ENCODE peak calls at places on chromosomes 3 and 15, in ten cellular contexts. Y, H, Q, W, J, E, Z, T, K and M are unnamed samples.

GRCh38 chr3:196111939-196112386 is 30.1 kb upstream of the TFRC start:
- DNase-seq in W (no peak), H (no peak), T (no peak), J (no peak), E (no peak), Y (no peak), K (no peak), Z (no peak), Q (no peak), M (no peak)

GRCh38 chr3:101676219-101676764 is 640 bp downstream of the ZBTB11 start:
- DNase-seq in E (peak; percentile 97), T (peak; percentile 86), Q (peak; percentile 87), Z (no peak), H (peak; percentile 88), W (peak; percentile 93), J (peak; percentile 84), Y (peak; percentile 93), K (peak; percentile 99), M (peak; percentile 95)

GRCh38 chr15:74506515-74506840 is 34.5 kb upstream of the ARID3B start:
- DNase-seq in Y (no peak), E (no peak), Z (no peak), T (no peak), K (no peak), J (no peak), Q (no peak), H (no peak), W (no peak), M (no peak)

GRCh38 chr3:195916291-195916690 is 7.9 kb upstream of the TNK2 start:
- DNase-seq in K (no peak), Q (no peak), J (no peak), H (no peak), W (no peak), Y (no peak), E (no peak), Z (no peak), T (no peak), M (no peak)

GRCh38 chr3:128383316-128384235 is 83.1 kb downstream of the DNAJB8 start:
- DNase-seq in E (peak; percentile 77), J (no peak), Z (peak; percentile 8), W (peak; percentile 70), Q (peak; percentile 37), Y (peak; percentile 86), H (peak; percentile 38), T (no peak), K (peak; percentile 92), M (no peak)

GRCh38 chr3:147881933-147882332 is 472.8 kb downstream of the ZIC1 start:
- DNase-seq in W (no peak), E (no peak), K (no peak), H (peak; percentile 15), T (no peak), Y (no peak), Z (no peak), J (no peak), Q (no peak), M (no peak)

GRCh38 chr3:51024121-51024520 is 349.4 kb downstream of the DOCK3 start:
- DNase-seq in H (no peak), E (no peak), Z (no peak), K (no peak), W (no peak), Y (no peak), J (no peak), Q (no peak), T (no peak), M (no peak)

GRCh38 chr15:88605507-88606436 is 15.4 kb upstream of the AEN start:
- DNase-seq in Y (peak; percentile 50), Q (no peak), T (no peak), E (no peak), H (no peak), W (peak; percentile 73), K (peak; percentile 86), Z (no peak), J (no peak), M (no peak)

GRCh38 chr3:78633626-78634025 is 1134.2 kb downstream of the ROBO1 start:
- DNase-seq in K (no peak), Y (no peak), J (no peak), E (no peak), Q (no peak), H (no peak), T (no peak), Z (no peak), W (no peak), M (no peak)

GRCh38 chr15:85000189-85000864 is 18.7 kb downstream of the PDE8A start:
- DNase-seq in E (no peak), T (no peak), J (no peak), Q (no peak), Z (no peak), H (no peak), W (no peak), K (no peak), Y (no peak), M (no peak)

GRCh38 chr15:33729648-33730047 is 238.6 kb upstream of the CHRM5 start:
- DNase-seq in Z (no peak), J (no peak), H (peak; percentile 6), Y (no peak), W (peak; percentile 8), K (no peak), E (no peak), Q (peak; percentile 7), T (no peak), M (no peak)

GRCh38 chr15:58415636-58416035 is 16.2 kb upstream of the LIPC start:
- DNase-seq in W (no peak), H (no peak), Q (no peak), Z (no peak), J (no peak), E (no peak), Y (no peak), K (no peak), T (no peak), M (no peak)

GRCh38 chr3:76756578-76756977 is 283.3 kb upstream of the ROBO2 start:
- DNase-seq in W (no peak), Q (no peak), E (no peak), K (no peak), Z (no peak), Y (peak; percentile 26), J (no peak), T (no peak), H (no peak), M (no peak)

DNA sequence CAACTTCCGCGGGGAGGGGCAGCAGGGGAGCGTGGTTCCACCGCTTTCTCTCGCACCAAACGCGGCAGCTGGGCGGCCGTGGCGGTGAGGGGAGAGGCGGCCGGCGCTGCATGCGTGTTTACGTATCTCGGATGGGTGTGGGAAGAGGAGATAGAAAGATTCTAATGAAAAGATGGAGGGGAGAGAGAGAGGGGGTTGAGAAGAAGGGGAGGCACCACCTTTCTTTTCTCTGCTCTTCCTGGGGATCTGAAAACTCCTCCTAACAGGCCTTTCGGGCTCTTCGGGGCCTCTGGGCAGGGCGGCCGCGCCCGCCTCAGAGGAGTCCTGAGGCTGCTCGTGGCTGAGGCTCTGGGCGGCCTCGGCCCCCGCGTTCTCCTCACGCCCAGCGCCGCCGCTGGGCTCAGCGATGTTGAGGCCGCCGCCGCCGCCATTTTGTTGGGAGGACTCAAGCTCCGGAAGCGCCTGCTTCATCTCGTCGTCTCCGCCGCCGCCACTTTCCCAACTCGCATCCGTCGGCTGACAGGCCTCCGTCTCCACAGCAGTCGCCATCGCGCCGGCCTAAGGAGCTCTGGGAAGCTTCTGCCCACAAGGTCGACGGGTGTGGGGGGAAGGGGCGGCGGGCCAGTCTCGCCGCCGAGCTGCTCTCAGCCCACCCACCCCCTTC is 475 bp downstream of the TASOR start:
- DNase-seq in T (peak; percentile 40), Y (peak; percentile 74), J (peak; percentile 31), K (peak; percentile 95), E (peak; percentile 88), H (no peak), W (peak; percentile 77), Z (no peak), Q (peak; percentile 59), M (peak; percentile 93)
- TF ChIP-seq POLR2AphosphoS5 in T (peak; percentile 60), Y (peak; percentile 68), J (peak; percentile 93), K (peak; percentile 82), E (peak; percentile 46), H (no peak), W (peak; percentile 38), Z (no peak), Q (peak; percentile 75), M (peak; percentile 68)

DNA sequence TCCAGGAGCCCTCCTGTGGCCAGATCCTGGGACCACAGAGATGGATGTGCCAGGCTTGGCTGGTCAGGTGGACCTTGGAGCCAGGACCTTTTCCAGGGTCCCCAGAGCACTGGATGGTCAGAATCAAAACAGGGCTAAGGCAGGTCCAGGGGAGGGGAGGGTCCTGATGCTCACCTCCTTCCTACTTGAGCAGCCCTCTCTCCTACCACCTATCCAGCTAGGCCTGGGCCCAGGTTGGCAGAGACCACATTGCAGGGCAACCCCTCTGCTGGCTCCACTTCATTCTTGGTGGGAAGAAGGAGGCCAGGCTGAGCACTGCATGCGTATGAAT is 28.5 kb upstream of the SFMBT1 start:
- DNase-seq in Y (no peak), E (peak; percentile 48), W (no peak), K (no peak), Q (no peak), Z (no peak), T (no peak), H (no peak), J (no peak), M (no peak)
- TF ChIP-seq POLR2AphosphoS5 in Y (no peak), E (no peak), W (no peak), K (no peak), Q (no peak), Z (no peak), T (no peak), H (no peak), J (no peak), M (no peak)

GRCh38 chr3:182740710-182741109 is 52.6 kb upstream of the ATP11B start:
- DNase-seq in T (no peak), W (peak; percentile 73), J (no peak), H (peak; percentile 38), Z (no peak), Q (no peak), K (no peak), Y (peak; percentile 62), E (no peak), M (no peak)
- TF ChIP-seq POLR2AphosphoS5 in T (no peak), W (no peak), J (no peak), H (no peak), Z (no peak), Q (no peak), K (no peak), Y (peak; percentile 69), E (no peak), M (no peak)

GRCh38 chr15:65653341-65653740 is 31.6 kb downstream of the SLC24A1 start:
- DNase-seq in Y (no peak), H (no peak), T (no peak), Q (no peak), Z (no peak), K (no peak), J (no peak), W (no peak), E (no peak), M (no peak)

GRCh38 chr15:65653781-65654521 is 32.2 kb downstream of the SLC24A1 start:
- DNase-seq in Q (no peak), Y (no peak), H (no peak), K (no peak), J (no peak), W (no peak), E (no peak), Z (no peak), T (no peak), M (peak; percentile 85)

GRCh38 chr15:65651831-65652749 is 30.4 kb downstream of the SLC24A1 start:
- DNase-seq in T (no peak), J (no peak), Y (no peak), Q (no peak), Z (no peak), K (no peak), E (no peak), H (no peak), W (peak; percentile 22), M (peak; percentile 68)

GRCh38 chr15:65651042-65651322 is 29.2 kb downstream of the SLC24A1 start:
- DNase-seq in K (no peak), J (no peak), W (no peak), Z (no peak), Q (no peak), E (no peak), Y (no peak), H (no peak), T (no peak), M (no peak)

GRCh38 chr15:65650312-65651041 is 28.7 kb downstream of the SLC24A1 start:
- DNase-seq in K (no peak), H (no peak), E (no peak), T (no peak), J (no peak), Z (no peak), Y (no peak), Q (no peak), W (no peak), M (peak; percentile 90)
- TF ChIP-seq POLR2AphosphoS5 in K (no peak), H (no peak), E (no peak), T (no peak), J (no peak), Z (no peak), Y (no peak), Q (no peak), W (no peak), M (no peak)